ENCODE peak calls at places on chromosomes 5 and 9, in four cellular contexts. F is foreskin fibroblast; Q is bronchial epithelial cell; A is CD8-positive, alpha-beta T cell. X is an unnamed sample.
A peak's percentile ranks its signal among the peaks of the same experiment; 100 is the strongest.

GRCh38 chr9:95772320-95773060 is 103.0 kb upstream of the ERCC6L2 start:
- DNase-seq in A (no peak), F (peak; percentile 48), Q (no peak), X (peak; percentile 51)

GRCh38 chr9:136143215-136144001 is 24.7 kb upstream of the TMEM250 start:
- DNase-seq in F (no peak), Q (no peak), A (no peak), X (no peak)

GRCh38 chr5:3023678-3024077 is 272.2 kb upstream of the IRX2 start:
- DNase-seq in Q (no peak), F (no peak), A (no peak), X (no peak)

GRCh38 chr9:112914524-112914923 is 23.8 kb upstream of the SLC46A2 start:
- DNase-seq in F (no peak), A (no peak), Q (no peak), X (no peak)

GRCh38 chr9:126056312-126057021 is 270.2 kb upstream of the MVB12B start:
- DNase-seq in F (no peak), A (no peak), Q (no peak), X (no peak)

GRCh38 chr5:172820046-172820767 is 13.8 kb upstream of the ERGIC1 start:
- DNase-seq in Q (peak; percentile 99), A (no peak), F (no peak), X (no peak)

GRCh38 chr5:96434201-96434645 is 1.2 kb upstream of the PCSK1 start:
- DNase-seq in A (peak; percentile 36), Q (peak; percentile 40), F (peak; percentile 48), X (peak; percentile 82)

GRCh38 chr5:80941496-80941895 is 18.7 kb upstream of the RASGRF2 start:
- DNase-seq in A (no peak), F (no peak), Q (peak; percentile 62), X (no peak)

GRCh38 chr9:14908221-14909206 is 1.7 kb downstream of the FREM1 start:
- DNase-seq in A (no peak), Q (no peak), F (no peak), X (no peak)

GRCh38 chr9:92609142-92609500 is 60.8 kb downstream of the IPPK start:
- DNase-seq in F (no peak), Q (no peak), A (no peak), X (no peak)

GRCh38 chr5:9015250-9015936 is 530.5 kb downstream of the SEMA5A start:
- DNase-seq in F (peak; percentile 68), A (no peak), Q (no peak), X (no peak)

GRCh38 chr9:97510797-97511761 is 9.6 kb downstream of the TMOD1 start:
- DNase-seq in A (no peak), F (no peak), Q (peak; percentile 64), X (no peak)

GRCh38 chr5:20974423-20974822 is 986.4 kb upstream of the CDH18 start:
- DNase-seq in Q (peak; percentile 26), F (no peak), A (no peak), X (no peak)

GRCh38 chr9:137492464-137493162 is 33.5 kb upstream of the NSMF start:
- DNase-seq in F (no peak), A (no peak), Q (no peak), X (no peak)

GRCh38 chr9:130382086-130382485 is 62.7 kb upstream of the ASS1 start:
- DNase-seq in A (no peak), Q (no peak), F (no peak), X (no peak)

GRCh38 chr9:18826248-18826647 is 206.8 kb downstream of the SAXO1 start:
- DNase-seq in Q (no peak), A (no peak), F (no peak), X (no peak)

GRCh38 chr5:51386916-51387853 is 3.9 kb downstream of the ISL1 start:
- DNase-seq in Q (no peak), F (no peak), A (no peak), X (no peak)

GRCh38 chr9:37382161-37382981 is 40.1 kb upstream of the GRHPR start:
- DNase-seq in F (no peak), A (no peak), Q (no peak), X (no peak)

GRCh38 chr9:69428017-69428785 is 103.2 kb downstream of the ENTREP1 start:
- DNase-seq in F (no peak), Q (no peak), A (no peak), X (no peak)

GRCh38 chr5:150517272-150518152 is 9.6 kb downstream of the NDST1 start:
- DNase-seq in F (peak; percentile 90), Q (peak; percentile 85), A (no peak), X (no peak)

GRCh38 chr5:125408582-125409069 is 662.2 kb upstream of the ZNF608 start:
- DNase-seq in Q (peak; percentile 97), F (peak; percentile 94), A (no peak), X (no peak)

GRCh38 chr5:17441351-17441750 is 56.7 kb upstream of the TAF11L2 start:
- DNase-seq in Q (no peak), A (no peak), F (no peak), X (no peak)

GRCh38 chr5:169862348-169862905 is 117.9 kb downstream of the INSYN2B start:
- DNase-seq in Q (no peak), F (no peak), A (no peak), X (no peak)

GRCh38 chr5:98663521-98663920 is 109.9 kb upstream of the RGMB start:
- DNase-seq in F (no peak), Q (no peak), A (no peak), X (no peak)

GRCh38 chr5:154860123-154860522 is 1.7 kb downstream of the CNOT8 start:
- DNase-seq in F (peak; percentile 76), Q (peak; percentile 75), A (no peak), X (no peak)

GRCh38 chr5:58933891-58934628 is 351.2 kb downstream of the RAB3C start:
- DNase-seq in A (peak; percentile 33), Q (no peak), F (no peak), X (no peak)

GRCh38 chr5:24703934-24704333 is 59.2 kb upstream of the CDH10 start:
- DNase-seq in A (no peak), Q (no peak), F (no peak), X (no peak)

GRCh38 chr9:136771907-136772306 is 7.6 kb upstream of the LCN15 start:
- DNase-seq in Q (no peak), A (no peak), F (no peak), X (no peak)

GRCh38 chr5:136749016-136749415 is 383.7 kb upstream of the TRPC7 start:
- DNase-seq in Q (no peak), F (no peak), A (no peak), X (no peak)

GRCh38 chr5:94288937-94289336 is 329.5 kb downstream of the KIAA0825 start:
- DNase-seq in F (peak; percentile 9), A (no peak), Q (no peak), X (no peak)

GRCh38 chr5:12111263-12111662 is 207.0 kb upstream of the CTNND2 start:
- DNase-seq in A (no peak), Q (no peak), F (no peak), X (no peak)

GRCh38 chr5:14557840-14558239 is 23.8 kb upstream of the OTULINL start:
- DNase-seq in Q (no peak), A (no peak), F (no peak), X (no peak)

GRCh38 chr5:159263569-159263905 is 447 bp downstream of the UBLCP1 start:
- DNase-seq in F (no peak), Q (peak; percentile 3), A (no peak), X (no peak)

GRCh38 chr5:153043876-153044275 is 446.6 kb upstream of the GRIA1 start:
- DNase-seq in A (no peak), F (no peak), Q (peak; percentile 54), X (no peak)

GRCh38 chr9:6086006-6086655 is 70.7 kb upstream of the RANBP6 start:
- DNase-seq in F (no peak), A (no peak), Q (no peak), X (no peak)

GRCh38 chr5:175885813-175886212 is 14.4 kb downstream of the CPLX2 start:
- DNase-seq in F (no peak), A (no peak), Q (no peak), X (no peak)

GRCh38 chr5:142915840-142916424 is 145.8 kb downstream of the ARHGAP26 start:
- DNase-seq in F (no peak), A (no peak), Q (peak; percentile 62), X (no peak)

GRCh38 chr9:8374471-8374870 is 574.9 kb upstream of the DMAC1 start:
- DNase-seq in A (no peak), Q (no peak), F (no peak), X (no peak)

GRCh38 chr5:156815988-156816599 is 34.0 kb upstream of the PPP1R2B start:
- DNase-seq in Q (peak; percentile 2), F (no peak), A (no peak), X (no peak)
- TF ChIP-seq CTCF in Q (no peak), F (peak; percentile 62), A (no peak), X (no peak)

DNA sequence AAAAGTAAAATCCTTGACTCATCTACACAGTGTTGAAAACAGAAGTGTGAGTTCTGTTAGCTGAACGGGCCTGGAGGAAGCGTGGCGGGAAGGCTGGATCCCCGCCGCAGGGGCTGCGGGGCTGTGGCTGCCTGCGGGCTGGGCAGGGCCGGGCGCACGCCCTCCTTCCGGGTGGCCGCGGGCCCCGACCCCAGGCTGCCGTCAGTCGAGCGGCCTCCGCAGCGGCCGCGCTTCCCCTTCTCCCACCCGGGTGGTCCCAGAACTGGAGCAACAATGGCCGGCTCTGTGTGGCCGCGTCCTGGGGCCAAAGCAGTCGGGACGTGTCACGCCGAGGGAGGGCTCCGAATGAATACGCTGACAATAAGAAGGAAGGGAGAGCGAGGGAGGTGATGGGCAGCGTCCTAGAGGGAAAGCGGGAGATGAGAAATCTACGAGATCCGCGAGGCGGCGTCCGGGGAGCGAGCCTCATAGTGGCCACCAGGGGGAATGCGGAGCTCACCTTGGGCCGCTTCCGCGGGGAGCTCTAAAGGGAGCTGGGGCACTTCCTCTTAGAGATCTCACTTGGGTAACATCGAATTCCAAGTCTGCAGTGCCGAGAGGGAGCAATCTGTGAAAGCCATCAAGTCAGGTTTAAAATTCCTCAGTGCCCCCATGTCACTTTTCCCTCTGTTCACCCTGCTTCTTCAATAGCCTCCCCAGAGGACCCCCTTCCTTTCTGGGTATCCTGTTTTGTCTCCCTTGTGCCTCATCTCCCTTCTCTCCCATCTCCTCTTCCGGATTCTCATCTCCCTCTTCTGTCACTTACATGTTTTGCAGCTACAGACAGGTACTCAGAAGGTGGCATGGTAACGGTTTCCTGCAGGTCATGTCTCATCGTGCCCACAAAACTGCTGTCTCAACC is 83.9 kb downstream of the SLC1A3 start:
- DNase-seq in Q (peak; percentile 75), A (peak; percentile 61), F (peak; percentile 70), X (peak; percentile 87)
- TF ChIP-seq CTCF in Q (peak; percentile 96), A (peak; percentile 75), F (peak; percentile 94), X (peak; percentile 91)

GRCh38 chr5:160266044-160266718 is 36.9 kb downstream of the FABP6 start:
- DNase-seq in Q (no peak), A (no peak), F (no peak), X (no peak)

GRCh38 chr5:160263326-160263850 is 34.1 kb downstream of the FABP6 start:
- DNase-seq in F (no peak), A (no peak), Q (no peak), X (no peak)

GRCh38 chr5:160268111-160268510 is 38.8 kb downstream of the FABP6 start:
- DNase-seq in F (no peak), Q (no peak), A (no peak), X (no peak)

GRCh38 chr5:160269017-160269416 is 39.7 kb downstream of the FABP6 start:
- DNase-seq in Q (peak; percentile 51), A (peak; percentile 24), F (peak; percentile 50), X (no peak)

GRCh38 chr5:160266752-160267345 is 37.5 kb downstream of the FABP6 start:
- DNase-seq in A (no peak), F (no peak), Q (no peak), X (no peak)
- TF ChIP-seq CTCF in A (no peak), F (no peak), Q (no peak), X (peak; percentile 17)

GRCh38 chr9:71355884-71356283 is 234.5 kb upstream of the TRPM3 start:
- DNase-seq in Q (no peak), F (no peak), A (no peak), X (no peak)
- TF ChIP-seq CTCF in Q (no peak), F (no peak), A (no peak), X (no peak)

X was measured in mesothelial cell of epicardium.